ENCODE peak calls at places on chromosomes 3 and 15, in four cellular contexts. L, N, O and Y are unnamed samples.

GRCh38 chr3:108088697-108089096 is 2.1 kb downstream of the CD47 start:
- DNase-seq in L (peak; percentile 71), N (no peak), O (no peak), Y (no peak)

GRCh38 chr15:40873625-40874561 is at the start of gene RHOV:
- DNase-seq in L (no peak), N (peak; percentile 94), O (peak; percentile 62), Y (peak; percentile 89)

GRCh38 chr3:53083496-53083895 is 37.6 kb upstream of the SFMBT1 start:
- DNase-seq in L (no peak), N (no peak), O (no peak), Y (no peak)

GRCh38 chr3:59885103-59885502 is 835.3 kb upstream of the CFAP20DC start:
- DNase-seq in L (no peak), N (no peak), O (no peak), Y (no peak)

GRCh38 chr15:40272713-40273056 is 10.2 kb downstream of the ANKRD63 start:
- DNase-seq in L (no peak), N (no peak), O (peak; percentile 27), Y (peak; percentile 49)

GRCh38 chr3:69806735-69807438 is 67.6 kb downstream of the MITF start:
- DNase-seq in L (no peak), N (no peak), O (no peak), Y (no peak)

GRCh38 chr15:71066983-71067382 is 48.3 kb upstream of the THSD4 start:
- DNase-seq in L (no peak), N (no peak), O (no peak), Y (no peak)

GRCh38 chr3:96959902-96960596 is 145.7 kb downstream of the EPHA6 start:
- DNase-seq in L (no peak), N (no peak), O (no peak), Y (no peak)

GRCh38 chr3:195727596-195728195 is 6.9 kb downstream of the MUC20 start:
- DNase-seq in L (no peak), N (no peak), O (no peak), Y (no peak)

GRCh38 chr3:64873400-64873799 is 185.6 kb upstream of the ADAMTS9 start:
- DNase-seq in L (no peak), N (no peak), O (no peak), Y (no peak)

GRCh38 chr15:39936187-39936586 is 2.3 kb downstream of the EIF2AK4 start:
- DNase-seq in L (no peak), N (no peak), O (no peak), Y (no peak)

GRCh38 chr3:145893331-145893730 is 267.7 kb downstream of the PLOD2 start:
- DNase-seq in L (no peak), N (no peak), O (no peak), Y (no peak)

GRCh38 chr3:120147072-120147871 is 53.0 kb upstream of the GSK3B start:
- DNase-seq in L (no peak), N (no peak), O (peak; percentile 39), Y (peak; percentile 19)

GRCh38 chr3:127152676-127153505 is 40.0 kb upstream of the PRR23E start:
- DNase-seq in L (no peak), N (no peak), O (no peak), Y (no peak)

GRCh38 chr15:80567721-80568157 is 127.4 kb upstream of the ABHD17C start:
- DNase-seq in L (no peak), N (peak; percentile 22), O (peak; percentile 72), Y (peak; percentile 52)

GRCh38 chr15:80743189-80743833 is 35.9 kb upstream of the CEMIP start:
- DNase-seq in L (no peak), N (no peak), O (peak; percentile 85), Y (no peak)

GRCh38 chr3:7144696-7145308 is 283.9 kb downstream of the GRM7 start:
- DNase-seq in L (no peak), N (peak; percentile 23), O (peak; percentile 1), Y (peak; percentile 23)

GRCh38 chr15:59313703-59314332 is 58.9 kb downstream of the MYO1E start:
- DNase-seq in L (peak; percentile 81), N (no peak), O (peak; percentile 9), Y (no peak)

GRCh38 chr15:49877871-49878511 is 241.0 kb downstream of the ATP8B4 start:
- DNase-seq in L (no peak), N (no peak), O (no peak), Y (no peak)
- TF ChIP-seq CREB1 in L (no peak), N (no peak), O (no peak), Y (no peak)

DNA sequence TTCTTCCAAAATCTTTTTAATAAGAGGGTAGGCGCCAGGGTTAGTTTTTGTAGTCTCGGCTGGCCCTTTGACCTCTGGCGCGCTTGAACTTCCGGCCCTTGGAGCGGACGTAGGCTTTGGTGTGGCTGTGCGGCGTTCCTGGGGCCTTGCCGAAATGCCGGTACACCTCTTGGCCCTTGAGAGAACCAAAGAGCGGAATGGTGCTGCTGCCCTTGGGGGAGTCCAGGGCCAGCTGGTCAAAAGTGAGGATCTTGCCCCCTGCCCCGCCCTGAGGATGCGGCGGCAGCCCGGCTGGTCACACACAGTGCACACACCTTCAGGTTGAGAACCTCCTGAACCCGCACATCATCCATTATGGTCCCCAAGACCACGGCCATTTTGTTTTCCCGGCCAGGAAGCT is 20.0 kb upstream of the CHRNB4 start:
- DNase-seq in L (no peak), N (no peak), O (no peak), Y (no peak)
- TF ChIP-seq TCF7 in L (no peak), N (no peak), O (no peak), Y (no peak)

GRCh38 chr3:86968224-86968932 is 22.6 kb downstream of the VGLL3 start:
- DNase-seq in L (no peak), N (no peak), O (no peak), Y (no peak)

GRCh38 chr3:86978111-86978528 is 12.8 kb downstream of the VGLL3 start:
- DNase-seq in L (no peak), N (no peak), O (no peak), Y (no peak)

GRCh38 chr3:86969500-86970189 is 21.3 kb downstream of the VGLL3 start:
- DNase-seq in L (no peak), N (peak; percentile 56), O (peak; percentile 19), Y (peak; percentile 66)

GRCh38 chr3:86976206-86976605 is 14.7 kb downstream of the VGLL3 start:
- DNase-seq in L (no peak), N (no peak), O (no peak), Y (no peak)

DNA sequence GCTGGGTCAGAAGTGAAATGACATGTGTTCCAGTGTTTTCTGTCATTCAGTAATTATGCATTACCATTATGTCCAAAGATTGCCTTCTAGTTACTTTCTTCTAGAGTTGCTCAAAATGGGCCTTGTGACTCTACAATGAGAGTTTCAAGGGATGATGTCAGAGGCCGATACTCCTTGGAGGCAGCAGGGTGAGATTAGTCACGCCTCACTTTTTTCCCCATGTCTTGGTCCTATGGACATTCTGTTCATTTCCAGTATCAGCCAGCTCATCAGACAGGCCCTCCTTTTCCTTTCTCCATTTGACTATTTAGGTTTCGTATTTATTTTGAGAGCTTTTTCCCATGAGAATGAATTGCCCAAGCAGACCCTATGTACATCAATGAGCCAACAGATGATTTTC is 17.5 kb downstream of the VGLL3 start:
- DNase-seq in L (no peak), N (no peak), O (no peak), Y (no peak)
- TF ChIP-seq CREM in L (no peak), N (no peak), O (no peak), Y (no peak)

DNA sequence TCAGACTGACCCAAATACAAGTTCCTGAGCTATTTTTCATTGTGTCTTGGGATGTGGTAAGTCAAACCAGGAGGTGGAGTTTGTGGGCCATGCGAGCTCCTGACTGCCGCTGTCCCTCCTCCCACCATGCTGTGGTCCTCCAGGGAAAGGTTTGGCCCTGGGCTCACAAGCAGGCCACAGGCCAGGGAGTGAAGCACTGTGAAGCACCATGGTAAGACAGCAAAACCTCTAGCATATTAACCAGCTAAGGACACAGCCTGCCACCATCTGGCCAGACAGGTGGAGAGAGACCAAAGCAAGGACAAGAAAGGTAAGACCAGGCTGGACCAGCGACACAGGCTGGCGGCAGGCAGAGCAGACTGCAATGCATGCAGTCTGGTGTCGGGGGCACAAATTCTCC is 15.3 kb downstream of the RAB43 start:
- DNase-seq in L (no peak), N (no peak), O (no peak), Y (peak; percentile 25)
- TF ChIP-seq CREB1 in L (no peak), N (no peak), O (no peak), Y (no peak)

DNA sequence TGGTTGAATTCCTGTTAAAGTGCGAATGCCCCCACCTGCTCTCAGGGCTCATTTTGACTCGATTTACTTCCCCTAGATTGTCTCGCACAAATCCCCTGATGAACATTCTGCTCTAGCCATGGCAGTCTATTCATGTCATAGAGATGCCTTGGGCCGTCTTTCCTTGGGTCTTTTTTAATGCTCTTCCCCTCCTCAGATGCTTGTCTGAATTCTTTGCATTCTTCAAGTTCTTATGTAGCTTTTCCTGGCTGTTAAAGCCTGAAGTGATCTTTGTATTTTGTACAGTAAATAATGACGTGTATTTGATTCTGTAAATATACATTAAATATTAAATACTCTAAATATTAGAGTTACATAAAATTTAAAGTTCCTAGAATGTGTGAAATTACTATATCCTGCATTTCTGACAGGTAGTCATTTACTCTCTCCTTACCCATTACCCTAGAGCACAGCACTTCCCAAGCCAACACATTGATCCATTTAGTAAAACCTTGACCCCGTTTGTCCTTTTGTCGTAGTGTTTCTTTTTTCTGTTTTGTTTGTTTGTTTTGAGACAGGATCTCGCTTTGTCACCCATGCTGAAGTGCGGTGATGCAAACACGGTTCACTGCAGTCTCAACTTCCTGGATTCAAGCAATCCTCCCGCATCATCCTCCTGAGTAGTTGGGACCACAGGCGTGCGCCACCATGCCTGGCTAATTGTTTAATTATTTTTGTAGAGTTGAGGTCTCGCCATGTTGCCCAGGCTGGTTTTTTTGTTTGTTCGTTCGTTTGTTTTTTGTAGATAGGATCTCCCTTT is 47.9 kb downstream of the YEATS2 start:
- DNase-seq in L (no peak), N (no peak), O (peak; percentile 55), Y (no peak)
- TF ChIP-seq TCF7 in L (no peak), N (no peak), O (no peak), Y (no peak)

DNA sequence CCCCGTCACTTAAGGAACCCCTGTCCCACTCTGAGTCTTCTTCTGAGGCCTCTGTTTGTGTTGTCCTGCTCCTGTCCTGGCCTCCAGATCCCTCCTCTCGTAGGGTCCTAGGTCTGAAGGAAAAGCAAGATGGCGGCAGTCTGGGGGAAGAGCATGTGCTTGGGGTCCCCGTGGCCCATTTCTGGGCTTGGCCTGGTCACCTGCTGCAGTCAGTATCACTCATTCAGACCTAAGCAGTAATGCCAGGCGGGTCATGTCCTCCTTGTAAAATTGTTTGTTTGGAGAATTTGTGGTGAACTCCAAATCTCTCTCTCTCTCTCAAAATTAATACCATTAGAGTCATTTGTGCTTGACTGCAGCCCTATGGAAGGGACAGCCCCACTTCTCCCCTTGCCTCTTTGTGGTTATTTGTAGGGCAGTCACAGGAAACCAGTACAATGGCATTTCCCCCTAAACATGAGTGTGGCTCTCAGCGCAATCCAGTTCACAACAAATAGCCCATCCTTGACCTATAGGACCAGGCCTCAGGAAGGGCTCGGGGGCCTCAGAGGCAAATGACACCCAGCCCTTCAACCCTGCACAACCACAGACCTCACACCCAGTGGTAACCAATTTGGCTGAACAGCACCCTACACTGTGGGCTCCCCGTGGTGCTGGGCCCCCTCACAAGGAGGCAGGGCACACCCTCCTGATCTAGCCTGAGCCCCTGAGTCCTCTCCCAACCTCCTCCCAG is 173.5 kb downstream of the OR4M2 start:
- DNase-seq in L (peak; percentile 9), N (no peak), O (no peak), Y (no peak)
- TF ChIP-seq CREM in L (no peak), N (no peak), O (no peak), Y (no peak)

GRCh38 chr3:159798951-159799350 is 189.7 kb upstream of the IL12A start:
- DNase-seq in L (no peak), N (no peak), O (peak; percentile 57), Y (no peak)
- TF ChIP-seq CREB1 in L (no peak), N (no peak), O (no peak), Y (no peak)